ENCODE peak calls at places on chromosomes 6 and 20, in four cellular contexts. One of them, this sample, is unnamed.

GRCh38 chr20:44614525-44614924 is 32.1 kb downstream of the PKIG start:
- DNase-seq in CD8-positive, alpha-beta memory T cell: no peak
- DNase-seq in heart right ventricle: peak; percentile 56
- DNase-seq in spleen: peak; percentile 66
- DNase-seq in this sample: no peak

GRCh38 chr20:22586645-22587310 is 2.4 kb upstream of the FOXA2 start:
- DNase-seq in CD8-positive, alpha-beta memory T cell: no peak
- DNase-seq in heart right ventricle: no peak
- DNase-seq in spleen: no peak
- DNase-seq in this sample: no peak

GRCh38 chr20:31570021-31570463 is 35.0 kb upstream of the ID1 start:
- DNase-seq in CD8-positive, alpha-beta memory T cell: no peak
- DNase-seq in heart right ventricle: no peak
- DNase-seq in spleen: no peak
- DNase-seq in this sample: no peak

GRCh38 chr20:4932061-4932460 is 69.2 kb downstream of the SLC23A2 start:
- DNase-seq in CD8-positive, alpha-beta memory T cell: no peak
- DNase-seq in heart right ventricle: no peak
- DNase-seq in spleen: no peak
- DNase-seq in this sample: no peak

GRCh38 chr6:82385961-82386360 is 22.3 kb downstream of the TPBG start:
- DNase-seq in CD8-positive, alpha-beta memory T cell: no peak
- DNase-seq in heart right ventricle: no peak
- DNase-seq in spleen: no peak
- DNase-seq in this sample: no peak

GRCh38 chr20:35307666-35308653 is 15.7 kb upstream of the FAM83C start:
- DNase-seq in CD8-positive, alpha-beta memory T cell: no peak
- DNase-seq in heart right ventricle: peak; percentile 56
- DNase-seq in spleen: no peak
- DNase-seq in this sample: no peak

GRCh38 chr6:2839982-2840793 is 1.5 kb downstream of the SERPINB1 start:
- DNase-seq in CD8-positive, alpha-beta memory T cell: no peak
- DNase-seq in heart right ventricle: no peak
- DNase-seq in spleen: no peak
- DNase-seq in this sample: no peak

GRCh38 chr6:20542927-20543602 is 8.8 kb downstream of the CDKAL1 start:
- DNase-seq in CD8-positive, alpha-beta memory T cell: no peak
- DNase-seq in heart right ventricle: no peak
- DNase-seq in spleen: no peak
- DNase-seq in this sample: no peak

GRCh38 chr6:1082040-1082935 is 229.6 kb upstream of the FOXQ1 start:
- DNase-seq in CD8-positive, alpha-beta memory T cell: no peak
- DNase-seq in heart right ventricle: no peak
- DNase-seq in spleen: no peak
- DNase-seq in this sample: no peak

GRCh38 chr6:135870722-135871121 is 19.2 kb downstream of the PDE7B start:
- DNase-seq in CD8-positive, alpha-beta memory T cell: no peak
- DNase-seq in heart right ventricle: no peak
- DNase-seq in spleen: no peak
- DNase-seq in this sample: no peak

GRCh38 chr6:52491203-52492069 is 71.3 kb downstream of the EFHC1 start:
- DNase-seq in CD8-positive, alpha-beta memory T cell: no peak
- DNase-seq in heart right ventricle: no peak
- DNase-seq in spleen: no peak
- DNase-seq in this sample: no peak

GRCh38 chr20:48467622-48468021 is 360.2 kb downstream of the PREX1 start:
- DNase-seq in CD8-positive, alpha-beta memory T cell: no peak
- DNase-seq in heart right ventricle: no peak
- DNase-seq in spleen: peak; percentile 40
- DNase-seq in this sample: peak; percentile 14

GRCh38 chr20:44690781-44691423 is 24.3 kb upstream of the CCN5 start:
- DNase-seq in CD8-positive, alpha-beta memory T cell: no peak
- DNase-seq in heart right ventricle: peak; percentile 42
- DNase-seq in spleen: no peak
- DNase-seq in this sample: no peak

GRCh38 chr20:23507346-23507745 is 16.4 kb downstream of the CST8 start:
- DNase-seq in CD8-positive, alpha-beta memory T cell: no peak
- DNase-seq in heart right ventricle: no peak
- DNase-seq in spleen: no peak
- DNase-seq in this sample: no peak

GRCh38 chr6:132858750-132859149 is 44.4 kb downstream of the RPS12 start:
- DNase-seq in CD8-positive, alpha-beta memory T cell: no peak
- DNase-seq in heart right ventricle: no peak
- DNase-seq in spleen: no peak
- DNase-seq in this sample: no peak

GRCh38 chr6:147192278-147192911 is 11.8 kb upstream of the STXBP5 start:
- DNase-seq in CD8-positive, alpha-beta memory T cell: no peak
- DNase-seq in heart right ventricle: no peak
- DNase-seq in spleen: no peak
- DNase-seq in this sample: no peak

GRCh38 chr6:145963216-145964068 is 716 bp downstream of the SHPRH start:
- DNase-seq in CD8-positive, alpha-beta memory T cell: peak; percentile 22
- DNase-seq in heart right ventricle: no peak
- DNase-seq in spleen: no peak
- DNase-seq in this sample: peak; percentile 29

GRCh38 chr20:52012093-52012492 is 179.5 kb downstream of the ZFP64 start:
- DNase-seq in CD8-positive, alpha-beta memory T cell: no peak
- DNase-seq in heart right ventricle: no peak
- DNase-seq in spleen: no peak
- DNase-seq in this sample: no peak

GRCh38 chr6:41901882-41902519 is 6.8 kb upstream of the USP49 start:
- DNase-seq in CD8-positive, alpha-beta memory T cell: peak; percentile 49
- DNase-seq in heart right ventricle: peak; percentile 10
- DNase-seq in spleen: no peak
- DNase-seq in this sample: peak; percentile 46

GRCh38 chr6:35094183-35094582 is 47.0 kb downstream of the TCP11 start:
- DNase-seq in CD8-positive, alpha-beta memory T cell: no peak
- DNase-seq in heart right ventricle: no peak
- DNase-seq in spleen: no peak
- DNase-seq in this sample: no peak

DNA sequence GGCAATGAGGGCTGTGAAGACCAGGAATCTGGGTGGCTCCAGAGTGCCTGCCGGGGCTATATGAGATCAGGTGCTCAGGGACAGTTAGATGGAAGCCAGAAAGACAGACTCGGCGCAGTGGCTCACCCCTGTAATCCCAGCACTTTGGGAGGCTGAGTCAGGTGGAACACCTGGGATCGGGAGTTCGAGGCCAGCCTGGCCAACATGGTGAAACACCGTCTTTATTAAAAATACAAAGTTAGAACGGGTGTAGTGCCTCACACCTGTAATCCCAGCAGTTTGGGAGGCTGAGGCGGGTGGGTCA is 43.4 kb downstream of the BCAS4 start:
- DNase-seq in CD8-positive, alpha-beta memory T cell: no peak
- DNase-seq in heart right ventricle: no peak
- DNase-seq in spleen: no peak
- DNase-seq in this sample: no peak
- H3K27ac ChIP-seq in CD8-positive, alpha-beta memory T cell: no peak overlapping the region
- H3K27ac ChIP-seq in heart right ventricle: no peak overlapping the region
- H3K27ac ChIP-seq in spleen: no peak overlapping the region
- H3K27ac ChIP-seq in this sample: no peak overlapping the region

GRCh38 chr20:33646191-33646590 is 15.9 kb upstream of the C20orf144 start:
- DNase-seq in CD8-positive, alpha-beta memory T cell: no peak
- DNase-seq in heart right ventricle: no peak
- DNase-seq in spleen: no peak
- DNase-seq in this sample: no peak

GRCh38 chr20:33645072-33645358 is 17.1 kb upstream of the C20orf144 start:
- DNase-seq in CD8-positive, alpha-beta memory T cell: no peak
- DNase-seq in heart right ventricle: no peak
- DNase-seq in spleen: no peak
- DNase-seq in this sample: no peak

GRCh38 chr20:33647603-33648395 is 14.3 kb upstream of the C20orf144 start:
- DNase-seq in CD8-positive, alpha-beta memory T cell: no peak
- DNase-seq in heart right ventricle: no peak
- DNase-seq in spleen: no peak
- DNase-seq in this sample: no peak

GRCh38 chr20:33645421-33645820 is 16.7 kb upstream of the C20orf144 start:
- DNase-seq in CD8-positive, alpha-beta memory T cell: no peak
- DNase-seq in heart right ventricle: no peak
- DNase-seq in spleen: no peak
- DNase-seq in this sample: no peak

DNA sequence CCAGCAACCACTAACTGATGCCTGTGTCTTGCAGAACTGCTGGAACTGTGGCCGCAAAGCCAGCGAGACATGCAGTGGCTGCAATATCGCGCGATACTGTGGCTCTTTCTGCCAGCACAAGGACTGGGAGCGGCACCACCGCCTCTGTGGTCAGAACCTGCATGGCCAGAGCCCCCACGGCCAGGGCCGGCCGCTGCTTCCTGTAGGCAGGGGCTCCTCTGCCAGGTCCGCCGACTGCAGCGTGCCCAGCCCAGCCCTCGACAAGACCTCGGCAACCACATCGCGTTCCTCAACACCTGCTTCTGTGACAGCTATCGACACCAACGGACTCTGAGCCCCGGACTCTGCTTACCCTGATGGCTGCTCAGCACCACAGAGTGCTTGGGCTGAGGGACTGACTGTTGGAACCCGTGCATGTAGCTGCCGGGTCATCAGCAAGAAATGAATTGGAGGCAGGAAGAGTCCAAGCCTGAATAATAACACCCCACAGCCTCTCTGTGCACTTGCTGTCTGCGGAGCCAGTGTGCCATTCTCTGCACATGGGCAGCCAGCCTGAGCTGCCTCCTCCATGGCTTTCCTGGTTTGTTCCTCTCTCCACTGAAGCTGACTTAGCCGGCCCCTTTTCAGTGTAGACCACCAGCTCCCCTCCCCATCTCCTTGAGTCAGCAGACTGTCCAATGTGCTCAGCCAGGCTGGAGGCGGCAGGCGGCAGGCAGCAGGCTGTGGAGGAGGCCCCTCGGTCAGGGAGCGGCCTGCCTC is 17.6 kb upstream of the C20orf144 start:
- DNase-seq in CD8-positive, alpha-beta memory T cell: no peak
- DNase-seq in heart right ventricle: no peak
- DNase-seq in spleen: no peak
- DNase-seq in this sample: no peak
- H3K27ac ChIP-seq in CD8-positive, alpha-beta memory T cell: no peak overlapping the region
- H3K27ac ChIP-seq in heart right ventricle: no peak overlapping the region
- H3K27ac ChIP-seq in spleen: no peak overlapping the region
- H3K27ac ChIP-seq in this sample: no peak overlapping the region

DNA sequence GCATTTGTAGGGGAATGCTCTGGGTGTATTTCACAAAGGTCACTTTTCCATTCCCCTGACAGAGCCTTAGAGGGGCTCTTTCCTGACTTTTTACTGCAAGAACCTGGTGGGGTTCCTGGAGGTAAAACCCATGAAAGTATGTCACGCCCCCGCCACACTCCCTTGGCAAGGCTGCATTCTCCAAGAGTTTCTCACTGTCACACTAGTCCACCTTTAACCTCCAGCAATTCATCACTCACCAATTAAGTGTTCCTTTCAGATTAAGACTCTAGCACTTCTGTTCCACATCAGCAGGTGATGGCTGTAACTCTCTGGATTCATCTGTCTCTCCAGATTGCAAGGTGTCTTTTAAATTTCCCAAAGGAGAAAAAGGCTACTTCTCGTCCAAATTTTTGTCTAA is 32.7 kb upstream of the NKX2-4 start:
- DNase-seq in CD8-positive, alpha-beta memory T cell: no peak
- DNase-seq in heart right ventricle: no peak
- DNase-seq in spleen: no peak
- DNase-seq in this sample: no peak
- H3K27ac ChIP-seq in CD8-positive, alpha-beta memory T cell: no peak overlapping the region
- H3K27ac ChIP-seq in heart right ventricle: no peak overlapping the region
- H3K27ac ChIP-seq in spleen: no peak overlapping the region
- H3K27ac ChIP-seq in this sample: no peak overlapping the region

GRCh38 chr6:155432293-155432692 is 23.3 kb downstream of the NOX3 start:
- DNase-seq in CD8-positive, alpha-beta memory T cell: no peak
- DNase-seq in heart right ventricle: no peak
- DNase-seq in spleen: no peak
- DNase-seq in this sample: no peak
- H3K27ac ChIP-seq in CD8-positive, alpha-beta memory T cell: no peak overlapping the region
- H3K27ac ChIP-seq in heart right ventricle: no peak overlapping the region
- H3K27ac ChIP-seq in spleen: no peak overlapping the region
- H3K27ac ChIP-seq in this sample: no peak overlapping the region

GRCh38 chr6:106771822-106772221 is 142.4 kb downstream of the QRSL1 start:
- DNase-seq in CD8-positive, alpha-beta memory T cell: no peak
- DNase-seq in heart right ventricle: no peak
- DNase-seq in spleen: no peak
- DNase-seq in this sample: no peak

GRCh38 chr6:106772270-106773142 is 143.1 kb downstream of the QRSL1 start:
- DNase-seq in CD8-positive, alpha-beta memory T cell: no peak
- DNase-seq in heart right ventricle: no peak
- DNase-seq in spleen: no peak
- DNase-seq in this sample: no peak

GRCh38 chr6:106770663-106771062 is 141.3 kb downstream of the QRSL1 start:
- DNase-seq in CD8-positive, alpha-beta memory T cell: no peak
- DNase-seq in heart right ventricle: no peak
- DNase-seq in spleen: no peak
- DNase-seq in this sample: no peak

GRCh38 chr6:106773956-106774629 is 144.7 kb downstream of the QRSL1 start:
- DNase-seq in CD8-positive, alpha-beta memory T cell: no peak
- DNase-seq in heart right ventricle: no peak
- DNase-seq in spleen: no peak
- DNase-seq in this sample: no peak

GRCh38 chr6:106773482-106773881 is 144.1 kb downstream of the QRSL1 start:
- DNase-seq in CD8-positive, alpha-beta memory T cell: no peak
- DNase-seq in heart right ventricle: no peak
- DNase-seq in spleen: no peak
- DNase-seq in this sample: no peak
- H3K27ac ChIP-seq in CD8-positive, alpha-beta memory T cell: no peak overlapping the region
- H3K27ac ChIP-seq in heart right ventricle: no peak overlapping the region
- H3K27ac ChIP-seq in spleen: no peak overlapping the region
- H3K27ac ChIP-seq in this sample: no peak overlapping the region

GRCh38 chr20:10671221-10671849 is 2.5 kb downstream of the JAG1 start:
- DNase-seq in CD8-positive, alpha-beta memory T cell: no peak
- DNase-seq in heart right ventricle: peak; percentile 85
- DNase-seq in spleen: peak; percentile 87
- DNase-seq in this sample: peak; percentile 92
- H3K27ac ChIP-seq in CD8-positive, alpha-beta memory T cell: no peak overlapping the region
- H3K27ac ChIP-seq in heart right ventricle: peak overlapping the region; percentile 89
- H3K27ac ChIP-seq in spleen: peak overlapping the region; percentile 97
- H3K27ac ChIP-seq in this sample: peak overlapping the region; percentile 90

DNA sequence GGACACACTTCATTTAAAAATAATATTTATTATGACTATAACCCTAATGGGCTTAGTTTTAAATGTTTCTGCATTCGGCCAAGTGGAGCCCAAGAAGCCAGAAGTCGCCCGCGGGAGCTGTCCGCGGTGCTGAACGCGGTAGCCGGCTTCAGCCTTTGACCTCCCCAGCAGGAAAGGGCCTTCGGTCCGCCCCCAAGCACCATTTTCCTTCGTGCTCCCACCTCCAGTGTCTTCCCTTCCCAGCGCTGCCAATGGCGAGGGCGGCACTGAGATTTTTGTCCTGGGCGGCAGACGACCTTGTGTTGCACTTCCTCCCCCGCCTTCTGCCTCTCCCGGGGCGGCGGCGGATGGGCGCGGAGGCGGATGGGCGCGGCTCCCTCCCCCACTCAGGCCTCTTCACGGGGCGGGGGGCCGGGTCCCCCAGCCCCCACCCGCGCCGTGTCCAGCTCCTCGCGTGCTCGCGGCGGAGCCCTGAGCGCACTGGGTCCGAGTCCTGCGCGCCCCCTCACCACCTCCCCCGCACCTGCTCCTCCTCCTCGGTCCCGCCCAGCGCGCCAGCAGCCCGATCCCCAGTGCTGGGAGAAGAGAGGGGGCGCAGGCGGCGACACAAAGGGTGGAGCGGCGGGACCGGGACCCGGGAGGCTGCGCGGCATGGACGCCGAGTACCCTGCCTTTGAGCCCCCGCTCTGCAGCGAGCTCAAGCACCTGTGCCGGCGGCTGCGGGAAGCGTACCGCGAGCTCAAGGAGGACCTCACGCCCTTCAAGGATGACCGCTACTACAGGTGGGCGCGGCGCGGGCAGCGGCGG is 23.6 kb upstream of the TMEM181 start:
- DNase-seq in CD8-positive, alpha-beta memory T cell: peak; percentile 63
- DNase-seq in heart right ventricle: peak; percentile 73
- DNase-seq in spleen: peak; percentile 85
- DNase-seq in this sample: peak; percentile 16
- H3K27ac ChIP-seq in CD8-positive, alpha-beta memory T cell: no peak overlapping the region
- H3K27ac ChIP-seq in heart right ventricle: no peak overlapping the region
- H3K27ac ChIP-seq in spleen: peak overlapping the region; percentile 60
- H3K27ac ChIP-seq in this sample: no peak overlapping the region